ENCODE peak calls at places on chromosomes 11 and 22, in eight cellular contexts. R, O, M, U, J, X, I and Y are unnamed samples. For H3K27me3, the result is how much of the 10 kb centered on the place peaks cover.

GRCh38 chr11:8338138-8338537 is 74.5 kb upstream of the LMO1 start:
- DNase-seq in J (peak), M (no peak), I (peak), O (no peak), X (peak), R (no peak), U (no peak), Y (peak)

GRCh38 chr22:26612652-26613051 is 5.2 kb downstream of the CRYBB1 start:
- DNase-seq in U (no peak), M (peak), X (no peak), I (no peak), O (no peak), J (no peak), R (no peak), Y (no peak)

GRCh38 chr11:115501895-115502589 is 2.2 kb downstream of the CADM1 start:
- DNase-seq in U (no peak), O (peak), X (peak), M (no peak), R (no peak), I (peak), J (peak), Y (no peak)

GRCh38 chr11:15288801-15289342 is 174.1 kb downstream of the INSC start:
- DNase-seq in I (no peak), U (no peak), R (no peak), J (no peak), O (no peak), X (no peak), M (no peak), Y (no peak)

GRCh38 chr11:57497303-57498247 is 17.9 kb downstream of the SLC43A1 start:
- DNase-seq in J (peak), I (no peak), U (no peak), X (no peak), R (no peak), M (no peak), O (no peak), Y (no peak)

GRCh38 chr11:83713701-83714100 is 427.5 kb upstream of the CCDC90B start:
- DNase-seq in J (peak), U (no peak), M (no peak), I (no peak), R (no peak), O (peak), X (peak), Y (no peak)

GRCh38 chr11:31955838-31956237 is 135.0 kb upstream of the RCN1 start:
- DNase-seq in U (no peak), M (no peak), X (no peak), R (no peak), O (no peak), J (no peak), I (no peak), Y (no peak)

GRCh38 chr22:35783943-35784614 is 66.4 kb downstream of the APOL5 start:
- DNase-seq in I (no peak), M (no peak), J (no peak), R (no peak), U (no peak), O (peak), X (no peak), Y (no peak)

GRCh38 chr11:134580635-134581025 is 168.6 kb upstream of the B3GAT1 start:
- DNase-seq in I (no peak), M (no peak), R (no peak), U (peak), J (no peak), O (no peak), X (no peak), Y (no peak)

GRCh38 chr11:122852071-122852831 is 14.0 kb downstream of the CRTAM start:
- DNase-seq in R (no peak), M (no peak), X (peak), J (no peak), U (no peak), O (peak), I (no peak), Y (no peak)

GRCh38 chr22:25514436-25514835 is 50.0 kb upstream of the GRK3 start:
- DNase-seq in J (no peak), U (no peak), R (no peak), M (no peak), X (no peak), O (peak), I (no peak), Y (no peak)

GRCh38 chr11:112334381-112334780 is 73.7 kb upstream of the PLET1 start:
- DNase-seq in U (no peak), R (no peak), M (no peak), I (no peak), X (no peak), O (peak), J (no peak), Y (no peak)

GRCh38 chr11:117573326-117573725 is 223.7 kb downstream of the DSCAML1 start:
- DNase-seq in X (no peak), I (no peak), J (no peak), R (no peak), O (no peak), M (no peak), U (peak), Y (peak)

GRCh38 chr11:15159085-15159484 is 44.4 kb downstream of the INSC start:
- DNase-seq in M (no peak), R (no peak), I (peak), U (no peak), J (peak), X (no peak), O (peak), Y (no peak)

GRCh38 chr11:9748361-9748970 is 84.6 kb downstream of the SWAP70 start:
- DNase-seq in M (no peak), R (no peak), O (peak), I (peak), X (no peak), U (peak), J (peak), Y (peak)

GRCh38 chr22:42194104-42194851 is 63.7 kb upstream of the CYP2D6 start:
- DNase-seq in X (no peak), M (no peak), U (no peak), O (no peak), R (no peak), J (no peak), I (no peak), Y (no peak)

GRCh38 chr11:87368876-87369480 is 331.2 kb downstream of the TMEM135 start:
- DNase-seq in O (peak), I (no peak), U (no peak), X (no peak), M (no peak), R (no peak), J (no peak), Y (no peak)

GRCh38 chr11:13166036-13166435 is 111.6 kb upstream of the BMAL1 start:
- DNase-seq in O (no peak), U (no peak), X (no peak), I (no peak), J (no peak), R (no peak), M (no peak), Y (no peak)

GRCh38 chr11:120746836-120747609 is 235.5 kb downstream of the GRIK4 start:
- DNase-seq in I (no peak), J (no peak), U (no peak), M (no peak), R (no peak), X (no peak), O (peak), Y (no peak)
- H3K27me3 ChIP-seq in I (under half), J (under half), U (under half), M (half or more), R (under half), X (under half), O (under half), Y (under half)

GRCh38 chr11:22244986-22245592 is 52.2 kb downstream of the ANO5 start:
- DNase-seq in X (peak), O (peak), M (no peak), J (peak), I (peak), U (no peak), R (no peak), Y (peak)
- TF ChIP-seq CTCF in X (peak), O (peak), M (peak), J (peak), I (peak), U (peak), R (no peak), Y (peak)

DNA sequence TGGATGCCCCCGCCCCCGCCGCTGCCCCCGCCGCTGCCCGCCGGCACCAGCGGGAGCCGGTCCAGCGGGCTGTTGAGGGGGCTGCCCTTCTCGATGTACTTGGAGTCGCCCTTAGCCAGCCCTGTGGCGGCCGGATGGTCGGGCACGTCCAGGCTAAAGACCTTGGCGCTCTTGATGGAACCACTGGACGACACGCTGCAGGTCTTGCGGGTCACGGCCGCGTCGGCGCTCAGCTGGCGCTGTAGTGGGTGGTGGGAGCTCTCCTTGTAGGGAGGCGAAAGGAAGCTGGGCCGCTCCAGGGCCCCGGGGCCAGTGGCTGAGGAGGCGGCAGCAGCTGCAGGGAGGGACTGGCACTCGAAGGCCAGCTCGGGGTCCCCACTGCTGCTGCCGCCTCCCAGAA is 53.8 kb downstream of the ELFN2 start:
- DNase-seq in R (no peak), M (no peak), O (no peak), X (no peak), J (no peak), I (no peak), U (no peak), Y (no peak)
- H3K27me3 ChIP-seq in R (under half), M (half or more), O (under half), X (under half), J (under half), I (under half), U (under half), Y (under half)

GRCh38 chr22:17131686-17132085 is 10.5 kb upstream of the TMEM121B start:
- DNase-seq in O (no peak), I (peak), X (no peak), M (peak), J (no peak), U (peak), R (no peak), Y (no peak)
- TF ChIP-seq CTCF in O (no peak), I (peak), X (no peak), M (no peak), J (no peak), U (no peak), R (no peak), Y (no peak)

DNA sequence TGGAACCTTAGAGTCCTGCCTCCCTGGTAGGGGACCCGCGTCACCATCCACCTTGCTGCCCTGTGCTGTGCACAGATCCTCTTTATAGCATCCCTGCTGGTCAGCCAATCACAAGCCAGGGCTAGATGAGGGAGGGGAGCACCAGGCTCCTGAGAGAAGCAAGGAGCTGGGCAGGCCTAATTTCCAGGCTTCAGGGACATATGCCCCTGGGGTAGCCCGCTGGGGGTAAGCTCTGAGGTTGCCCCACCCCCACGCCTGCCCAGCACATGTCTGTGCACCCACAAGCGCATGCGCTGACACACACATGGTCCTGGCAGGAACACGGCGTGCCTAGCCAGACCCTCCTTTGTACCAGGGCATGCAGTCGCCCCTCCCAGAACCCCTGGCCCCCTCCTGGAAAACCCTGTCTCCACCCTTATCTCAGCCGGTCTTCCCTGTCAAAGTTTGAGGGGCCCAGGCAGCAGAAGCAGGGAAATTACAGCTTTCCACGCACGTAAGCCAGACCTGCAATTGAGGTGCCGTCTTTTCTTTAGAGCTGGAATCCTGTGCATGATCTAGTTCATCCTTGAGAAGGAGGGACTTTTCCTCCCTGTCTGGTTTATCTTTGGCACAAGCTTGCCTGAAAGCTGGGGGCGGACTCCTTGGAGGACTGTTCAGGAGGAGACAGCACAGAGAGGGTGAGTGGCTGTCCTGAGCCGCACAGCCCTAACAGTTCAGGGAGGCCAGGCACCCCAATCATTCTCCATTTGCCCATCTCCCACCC is 2.1 kb downstream of the SSTR3 start:
- DNase-seq in M (peak), J (peak), U (peak), O (no peak), I (no peak), R (no peak), X (no peak), Y (no peak)
- H3K27me3 ChIP-seq in M (under half), J (under half), U (under half), O (under half), I (under half), R (under half), X (under half), Y (under half)